ENCODE peak calls at places on chromosomes 7 and 10, in eight cellular contexts. A is mesothelial cell of epicardium; D is NCI-H146; P is stimulated activated CD4-positive, alpha-beta T cell treated with anti-CD3 and anti-CD28 coated beads, TNF-alpha, amount 100 ng/mL, for 48 hours; W is HL-60; K is spleen; R is effector memory CD4-positive, alpha-beta T cell; G is activated CD8-positive, alpha-beta T cell treated with anti-CD3 and anti-CD28 coated beads for 36 hours. U is an unnamed sample.

GRCh38 chr7:148856891-148857290 is 27.2 kb downstream of the EZH2 start:
- DNase-seq in A (no peak), D (no peak), P (no peak), W (no peak), K (no peak), R (no peak), G (peak; percentile 20), U (no peak)

GRCh38 chr10:123778719-123779118 is 112.6 kb downstream of the GPR26 start:
- DNase-seq in A (no peak), D (no peak), P (no peak), W (no peak), K (no peak), R (no peak), G (no peak), U (no peak)

GRCh38 chr10:48465860-48466521 is 138.9 kb downstream of the ARHGAP22 start:
- DNase-seq in A (peak; percentile 37), D (no peak), P (no peak), W (no peak), K (no peak), R (no peak), G (no peak), U (no peak)

GRCh38 chr7:47600199-47601118 is 18.5 kb upstream of the TNS3 start:
- DNase-seq in A (no peak), D (no peak), P (no peak), W (no peak), K (no peak), R (no peak), G (no peak), U (peak; percentile 69)

GRCh38 chr10:107031981-107032699 is 132.4 kb downstream of the SORCS1 start:
- DNase-seq in A (no peak), D (no peak), P (no peak), W (no peak), K (no peak), R (no peak), G (no peak), U (no peak)

GRCh38 chr7:22387583-22387982 is 30.6 kb upstream of the RAPGEF5 start:
- DNase-seq in A (no peak), D (no peak), P (no peak), W (no peak), K (no peak), R (no peak), G (no peak), U (no peak)

GRCh38 chr10:14560274-14560673 is 214.4 kb downstream of the FAM107B start:
- DNase-seq in A (no peak), D (peak; percentile 95), P (peak; percentile 74), W (peak; percentile 83), K (peak; percentile 85), R (peak; percentile 29), G (peak; percentile 88), U (peak; percentile 46)

GRCh38 chr7:14332155-14332554 is 342.7 kb upstream of the ETV1 start:
- DNase-seq in A (no peak), D (no peak), P (no peak), W (no peak), K (no peak), R (no peak), G (no peak), U (no peak)

GRCh38 chr10:113960617-113961260 is 82.9 kb upstream of the ADRB1 start:
- DNase-seq in A (no peak), D (peak; percentile 94), P (no peak), W (peak; percentile 32), K (no peak), R (peak; percentile 35), G (peak; percentile 58), U (no peak)

U was measured in body of pancreas.